ENCODE peak calls at places on chromosome 22, in ten cellular contexts. R is esophagus muscularis mucosa, W is stomach, U is prostate gland, V is SK-N-SH, E is Panc1, P is GM23338, L is endothelial cell of umbilical vein, S is H1, K is transverse colon. B is an unnamed sample.

GRCh38 chr22:32473388-32473952 is 1.1 kb upstream of the FBXO7 start:
- DNase-seq in R (peak; percentile 84), W (no peak), U (no peak), V (peak; percentile 61), E (no peak), P (peak; percentile 83), L (peak; percentile 81), S (no peak), K (peak; percentile 30), B (no peak)

GRCh38 chr22:32801436-32802290 is at the start of gene TIMP3:
- DNase-seq in R (peak; percentile 96), W (peak; percentile 63), U (peak; percentile 74), V (peak; percentile 95), E (no peak), P (peak; percentile 90), L (no peak), S (peak; percentile 57), K (peak; percentile 74), B (peak; percentile 96)

GRCh38 chr22:17924735-17925727 is 99.3 kb downstream of the MICAL3 start:
- DNase-seq in R (no peak), W (peak; percentile 60), U (no peak), V (no peak), E (no peak), P (no peak), L (peak; percentile 54), S (no peak), K (no peak), B (no peak)

GRCh38 chr22:27391092-27391770 is 410.3 kb downstream of the MN1 start:
- DNase-seq in R (no peak), W (no peak), U (no peak), V (no peak), E (no peak), P (peak; percentile 43), L (no peak), S (no peak), K (no peak), B (peak; percentile 84)

GRCh38 chr22:25368271-25368670 is 148.8 kb downstream of the CRYBB2 start:
- DNase-seq in R (no peak), W (peak; percentile 45), U (peak; percentile 63), V (no peak), E (no peak), P (no peak), L (no peak), S (no peak), K (peak; percentile 76), B (no peak)

GRCh38 chr22:41480397-41480735 is 11.4 kb downstream of the ACO2 start:
- DNase-seq in R (no peak), W (no peak), U (no peak), V (no peak), E (no peak), P (no peak), L (no peak), S (no peak), K (no peak), B (no peak)

GRCh38 chr22:27752771-27753170 is 48.8 kb downstream of the MN1 start:
- DNase-seq in R (no peak), W (peak; percentile 29), U (no peak), V (no peak), E (no peak), P (no peak), L (no peak), S (no peak), K (no peak), B (peak; percentile 81)

GRCh38 chr22:26892401-26893033 is 235.1 kb downstream of the MIAT start:
- DNase-seq in R (peak; percentile 92), W (peak; percentile 49), U (no peak), V (no peak), E (no peak), P (no peak), L (peak; percentile 12), S (no peak), K (peak; percentile 15), B (peak; percentile 72)

GRCh38 chr22:20531404-20532181 is 24.2 kb downstream of the MED15 start:
- DNase-seq in R (no peak), W (peak; percentile 62), U (peak; percentile 52), V (peak; percentile 78), E (no peak), P (peak; percentile 68), L (peak; percentile 64), S (no peak), K (peak; percentile 72), B (peak; percentile 83)

GRCh38 chr22:20533095-20533878 is 25.9 kb downstream of the MED15 start:
- DNase-seq in R (no peak), W (no peak), U (no peak), V (peak; percentile 50), E (no peak), P (no peak), L (no peak), S (no peak), K (no peak), B (no peak)

GRCh38 chr22:20530368-20531153 is 23.2 kb downstream of the MED15 start:
- DNase-seq in R (no peak), W (no peak), U (no peak), V (no peak), E (no peak), P (no peak), L (peak; percentile 20), S (no peak), K (peak; percentile 56), B (no peak)

GRCh38 chr22:20532256-20532993 is 25.0 kb downstream of the MED15 start:
- DNase-seq in R (no peak), W (no peak), U (no peak), V (no peak), E (no peak), P (no peak), L (no peak), S (no peak), K (no peak), B (no peak)

DNA sequence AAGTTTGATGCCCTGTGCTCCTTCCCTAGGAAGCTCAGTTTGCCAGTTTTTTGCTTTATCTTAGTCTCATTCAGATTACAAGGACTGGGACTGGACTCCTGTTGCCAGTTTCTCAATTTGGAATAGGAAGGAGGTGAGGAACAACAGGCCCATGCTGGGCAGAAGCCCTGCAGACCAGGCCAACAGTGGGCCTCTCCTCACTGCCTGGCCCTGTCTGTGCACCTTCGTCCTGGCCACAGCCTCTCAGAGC is 23.7 kb downstream of the MED15 start:
- DNase-seq in R (no peak), W (no peak), U (no peak), V (no peak), E (no peak), P (no peak), L (no peak), S (no peak), K (no peak), B (no peak)
- H3K4me1 ChIP-seq in R (peaks cover 66% of the 10 kb centered on the region), W (peaks cover 94% of the 10 kb centered on the region), U (peaks cover 21% of the 10 kb centered on the region), V (peaks cover 41% of the 10 kb centered on the region), E (peaks cover 24% of the 10 kb centered on the region), P (peaks cover 13% of the 10 kb centered on the region), L (peaks cover 45% of the 10 kb centered on the region), S (no peaks in the 10 kb centered on the region), K (peaks cover 36% of the 10 kb centered on the region), B (peaks cover 54% of the 10 kb centered on the region)

DNA sequence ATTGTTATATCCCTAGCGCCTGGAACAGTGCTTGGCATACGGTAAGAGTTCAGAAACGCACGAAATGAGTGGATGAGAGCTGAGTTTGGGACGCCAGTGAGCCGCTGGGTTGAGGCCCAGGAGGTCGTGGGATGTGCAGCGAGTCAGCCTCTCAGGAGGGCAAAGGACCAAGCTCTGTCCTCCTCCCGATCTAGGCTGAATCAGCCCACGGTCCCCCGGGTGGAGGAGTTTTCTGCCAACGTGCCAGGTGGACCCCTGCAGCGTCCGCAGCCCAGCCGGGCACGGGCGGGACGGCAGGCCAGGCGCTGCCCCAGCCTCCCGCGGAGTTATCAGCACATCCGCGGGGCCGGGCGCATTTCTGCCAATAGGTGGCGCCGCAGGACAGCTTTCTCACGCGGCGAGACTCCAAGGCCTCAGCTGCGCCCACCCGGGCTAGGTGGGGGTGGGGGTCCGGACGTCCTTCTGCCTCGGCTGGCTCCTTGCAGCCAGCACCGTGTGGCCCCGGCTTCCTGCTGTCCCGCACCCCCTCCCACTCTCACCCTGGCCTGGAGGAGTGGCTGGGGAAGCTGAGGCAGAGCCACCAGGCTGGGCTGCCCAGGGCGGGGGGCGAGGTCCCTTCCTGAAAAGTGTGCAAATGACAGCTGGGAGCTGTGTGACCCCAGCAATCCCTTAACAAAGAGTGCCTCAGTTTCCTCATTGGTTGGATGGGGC is 2.2 kb upstream of the RPS19BP1 start:
- DNase-seq in R (peak; percentile 94), W (peak; percentile 91), U (peak; percentile 80), V (peak; percentile 83), E (no peak), P (peak; percentile 95), L (peak; percentile 61), S (no peak), K (peak; percentile 89), B (peak; percentile 92)
- TF ChIP-seq POLR2AphosphoS5 in R (peak; percentile 54), W (no peak), U (peak; percentile 59), V (no peak), E (no peak), P (no peak), L (no peak), S (no peak), K (no peak), B (no peak)

GRCh38 chr22:40180403-40180802 is 2.7 kb downstream of the TNRC6B start:
- DNase-seq in R (no peak), W (no peak), U (no peak), V (no peak), E (no peak), P (no peak), L (no peak), S (no peak), K (no peak), B (no peak)

GRCh38 chr22:40181323-40181722 is 3.6 kb downstream of the TNRC6B start:
- DNase-seq in R (no peak), W (no peak), U (no peak), V (no peak), E (no peak), P (no peak), L (no peak), S (no peak), K (no peak), B (no peak)

GRCh38 chr22:40178417-40179409 is 988 bp downstream of the TNRC6B start:
- DNase-seq in R (no peak), W (no peak), U (peak; percentile 33), V (peak; percentile 16), E (no peak), P (peak; percentile 80), L (peak; percentile 71), S (no peak), K (peak; percentile 37), B (no peak)

GRCh38 chr22:40177738-40178416 is at the start of gene TNRC6B:
- DNase-seq in R (peak; percentile 95), W (peak; percentile 72), U (peak; percentile 92), V (peak; percentile 58), E (peak; percentile 83), P (peak; percentile 98), L (peak; percentile 96), S (peak; percentile 75), K (peak; percentile 80), B (peak; percentile 88)

DNA sequence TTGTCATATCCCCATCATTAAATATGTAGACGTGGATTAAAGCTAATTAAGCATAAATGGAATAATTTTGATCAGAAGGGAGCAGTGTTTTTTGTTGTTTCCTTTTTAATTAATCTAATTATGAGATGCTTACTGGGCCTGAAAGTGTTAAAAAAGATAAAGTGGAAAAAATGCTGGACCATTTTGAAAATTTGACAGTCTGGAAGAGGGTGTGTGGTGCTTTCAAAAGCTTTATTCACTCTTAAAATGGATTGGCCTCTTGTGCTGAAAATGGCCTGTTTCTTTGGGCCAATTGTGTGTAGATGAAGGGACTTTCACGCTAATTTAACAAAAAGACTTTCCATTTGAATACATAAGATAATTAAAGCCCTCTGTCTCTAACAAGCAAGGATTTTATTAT is 1.8 kb downstream of the TNRC6B start:
- DNase-seq in R (no peak), W (no peak), U (no peak), V (no peak), E (no peak), P (no peak), L (no peak), S (no peak), K (no peak), B (no peak)
- H3K4me1 ChIP-seq in R (peaks cover 61% of the 10 kb centered on the region), W (peaks cover 82% of the 10 kb centered on the region), U (peaks cover 10% of the 10 kb centered on the region), V (peaks cover 11% of the 10 kb centered on the region), E (peaks cover 35% of the 10 kb centered on the region), P (peaks cover 49% of the 10 kb centered on the region), L (peaks cover 51% of the 10 kb centered on the region), S (peaks cover 12% of the 10 kb centered on the region), K (peaks cover 29% of the 10 kb centered on the region), B (peaks cover 81% of the 10 kb centered on the region)

GRCh38 chr22:35834080-35834479 is 116.4 kb downstream of the APOL5 start:
- DNase-seq in R (no peak), W (no peak), U (no peak), V (no peak), E (no peak), P (no peak), L (peak; percentile 10), S (no peak), K (no peak), B (no peak)

GRCh38 chr22:35838849-35839646 is 121.4 kb downstream of the APOL5 start:
- DNase-seq in R (no peak), W (no peak), U (peak; percentile 30), V (no peak), E (no peak), P (peak; percentile 70), L (peak; percentile 52), S (no peak), K (peak; percentile 28), B (peak; percentile 84)

GRCh38 chr22:35835267-35835997 is 117.8 kb downstream of the APOL5 start:
- DNase-seq in R (no peak), W (no peak), U (no peak), V (no peak), E (no peak), P (no peak), L (peak; percentile 67), S (no peak), K (no peak), B (no peak)

GRCh38 chr22:35837328-35837727 is 119.7 kb downstream of the APOL5 start:
- DNase-seq in R (no peak), W (no peak), U (no peak), V (no peak), E (no peak), P (no peak), L (peak; percentile 43), S (no peak), K (no peak), B (no peak)

DNA sequence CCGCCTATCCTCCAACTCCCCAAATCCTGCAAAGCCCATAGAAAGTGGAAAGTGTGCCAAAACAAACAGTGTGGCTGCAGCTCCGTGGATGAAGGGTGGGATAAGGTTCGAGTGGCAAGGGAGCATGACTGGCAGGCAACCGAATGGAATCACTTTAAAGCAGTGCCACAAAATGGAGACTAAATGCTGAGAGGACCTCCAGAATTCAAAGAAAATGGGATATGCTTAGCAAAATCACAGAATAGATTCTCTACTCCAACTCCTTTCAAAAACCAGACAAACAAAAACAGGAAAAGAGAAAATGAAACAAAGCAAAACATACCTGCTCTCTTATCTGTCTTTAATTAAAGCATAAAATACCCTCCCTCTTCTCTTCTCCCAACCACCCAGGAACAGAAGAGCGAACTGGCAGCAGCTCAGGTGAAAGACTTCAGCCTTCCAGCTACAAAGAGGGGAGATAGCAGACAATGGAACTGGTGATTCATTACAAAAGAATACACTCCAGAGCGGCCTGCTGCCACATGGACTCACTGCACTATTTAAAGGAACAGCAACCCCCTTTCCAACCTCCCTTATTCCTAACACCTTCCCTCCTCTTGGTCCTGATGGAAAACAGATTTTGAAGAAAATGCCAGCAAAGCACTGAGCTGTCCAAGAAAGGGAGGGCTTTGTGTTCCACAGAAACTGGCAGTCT is 118.5 kb downstream of the APOL5 start:
- DNase-seq in R (no peak), W (peak; percentile 43), U (peak; percentile 31), V (peak; percentile 51), E (no peak), P (peak; percentile 84), L (peak; percentile 83), S (no peak), K (peak; percentile 38), B (peak; percentile 76)
- TF ChIP-seq POLR2AphosphoS5 in R (peak; percentile 54), W (no peak), U (peak; percentile 30), V (peak; percentile 83), E (peak; percentile 49), P (no peak), L (peak; percentile 65), S (peak; percentile 48), K (peak; percentile 10), B (peak; percentile 27)